ENCODE peak calls at places on chromosomes 11 and 22, in seven cellular contexts. One of them, this sample, is unnamed.

GRCh38 chr11:128148208-128148607 is 439.1 kb downstream of the ETS1 start:
- DNase-seq in Calu3: no peak
- DNase-seq in T-helper 9 cell: no peak
- DNase-seq in ecto neural progenitor cell: no peak
- DNase-seq in iPS DF 6.9: no peak
- DNase-seq in T-helper 17 cell: no peak
- DNase-seq in mesothelial cell of epicardium: no peak
- DNase-seq in this sample: no peak

GRCh38 chr11:40722179-40722795 is 737.2 kb downstream of the LRRC4C start:
- DNase-seq in Calu3: no peak
- DNase-seq in T-helper 9 cell: no peak
- DNase-seq in ecto neural progenitor cell: peak
- DNase-seq in iPS DF 6.9: peak
- DNase-seq in T-helper 17 cell: no peak
- DNase-seq in mesothelial cell of epicardium: peak
- DNase-seq in this sample: no peak

GRCh38 chr11:102192349-102193066 is 82.3 kb downstream of the YAP1 start:
- DNase-seq in Calu3: no peak
- DNase-seq in T-helper 9 cell: no peak
- DNase-seq in ecto neural progenitor cell: no peak
- DNase-seq in iPS DF 6.9: no peak
- DNase-seq in T-helper 17 cell: no peak
- DNase-seq in mesothelial cell of epicardium: no peak
- DNase-seq in this sample: no peak

GRCh38 chr11:1916986-1917522 is 2.4 kb upstream of the TNNT3 start:
- DNase-seq in Calu3: no peak
- DNase-seq in T-helper 9 cell: no peak
- DNase-seq in ecto neural progenitor cell: no peak
- DNase-seq in iPS DF 6.9: no peak
- DNase-seq in T-helper 17 cell: no peak
- DNase-seq in mesothelial cell of epicardium: no peak
- DNase-seq in this sample: no peak

GRCh38 chr11:75188671-75189070 is 37.8 kb downstream of the SLCO2B1 start:
- DNase-seq in Calu3: no peak
- DNase-seq in T-helper 9 cell: no peak
- DNase-seq in ecto neural progenitor cell: no peak
- DNase-seq in iPS DF 6.9: no peak
- DNase-seq in T-helper 17 cell: no peak
- DNase-seq in mesothelial cell of epicardium: no peak
- DNase-seq in this sample: no peak

GRCh38 chr11:46302866-46303265 is 25.4 kb downstream of the CREB3L1 start:
- DNase-seq in Calu3: no peak
- DNase-seq in T-helper 9 cell: no peak
- DNase-seq in ecto neural progenitor cell: no peak
- DNase-seq in iPS DF 6.9: no peak
- DNase-seq in T-helper 17 cell: no peak
- DNase-seq in mesothelial cell of epicardium: no peak
- DNase-seq in this sample: no peak

GRCh38 chr11:65814131-65814959 is 19.4 kb upstream of the SNX32 start:
- DNase-seq in Calu3: no peak
- DNase-seq in T-helper 9 cell: no peak
- DNase-seq in ecto neural progenitor cell: no peak
- DNase-seq in iPS DF 6.9: no peak
- DNase-seq in T-helper 17 cell: no peak
- DNase-seq in mesothelial cell of epicardium: no peak
- DNase-seq in this sample: no peak

GRCh38 chr22:45879552-45879949 is 97.4 kb downstream of the WNT7B start:
- DNase-seq in Calu3: no peak
- DNase-seq in T-helper 9 cell: no peak
- DNase-seq in ecto neural progenitor cell: peak
- DNase-seq in iPS DF 6.9: no peak
- DNase-seq in T-helper 17 cell: no peak
- DNase-seq in mesothelial cell of epicardium: no peak
- DNase-seq in this sample: no peak

GRCh38 chr11:126426820-126427749 is 71.6 kb downstream of the ST3GAL4 start:
- DNase-seq in Calu3: no peak
- DNase-seq in T-helper 9 cell: no peak
- DNase-seq in ecto neural progenitor cell: no peak
- DNase-seq in iPS DF 6.9: no peak
- DNase-seq in T-helper 17 cell: no peak
- DNase-seq in mesothelial cell of epicardium: no peak
- DNase-seq in this sample: no peak

GRCh38 chr11:130388607-130389205 is 39.7 kb downstream of the ADAMTS8 start:
- DNase-seq in Calu3: no peak
- DNase-seq in T-helper 9 cell: no peak
- DNase-seq in ecto neural progenitor cell: no peak
- DNase-seq in iPS DF 6.9: no peak
- DNase-seq in T-helper 17 cell: no peak
- DNase-seq in mesothelial cell of epicardium: no peak
- DNase-seq in this sample: no peak

GRCh38 chr11:118415739-118416068 is 14.3 kb downstream of the ATP5MG start:
- DNase-seq in Calu3: peak
- DNase-seq in T-helper 9 cell: no peak
- DNase-seq in ecto neural progenitor cell: no peak
- DNase-seq in iPS DF 6.9: no peak
- DNase-seq in T-helper 17 cell: no peak
- DNase-seq in mesothelial cell of epicardium: no peak
- DNase-seq in this sample: no peak

GRCh38 chr11:13260196-13260962 is 17.2 kb upstream of the BMAL1 start:
- DNase-seq in Calu3: no peak
- DNase-seq in T-helper 9 cell: no peak
- DNase-seq in ecto neural progenitor cell: no peak
- DNase-seq in iPS DF 6.9: no peak
- DNase-seq in T-helper 17 cell: no peak
- DNase-seq in mesothelial cell of epicardium: no peak
- DNase-seq in this sample: no peak

GRCh38 chr11:39236916-39237315 is 2222.5 kb downstream of the LRRC4C start:
- DNase-seq in Calu3: no peak
- DNase-seq in T-helper 9 cell: no peak
- DNase-seq in ecto neural progenitor cell: no peak
- DNase-seq in iPS DF 6.9: no peak
- DNase-seq in T-helper 17 cell: no peak
- DNase-seq in mesothelial cell of epicardium: no peak
- DNase-seq in this sample: no peak

GRCh38 chr22:32378703-32379272 is 21.1 kb downstream of the RFPL3 start:
- DNase-seq in Calu3: peak
- DNase-seq in T-helper 9 cell: no peak
- DNase-seq in ecto neural progenitor cell: peak
- DNase-seq in iPS DF 6.9: peak
- DNase-seq in T-helper 17 cell: no peak
- DNase-seq in mesothelial cell of epicardium: no peak
- DNase-seq in this sample: peak

This sample was measured in D341Med.